ENCODE peak calls at places on chromosomes 3 and 15, in five cellular contexts. M, Y, T, U and X are unnamed samples.
A peak's percentile ranks its signal among the peaks of the same experiment; 100 is the strongest.

GRCh38 chr3:29440321-29441019 is 159.6 kb downstream of the RBMS3 start:
- DNase-seq in U (peak; percentile 39), Y (peak; percentile 11), M (no peak), T (peak; percentile 44), X (no peak)

GRCh38 chr3:23271876-23272741 is 69.0 kb downstream of the UBE2E2 start:
- DNase-seq in T (no peak), U (no peak), Y (no peak), M (no peak), X (no peak)

GRCh38 chr15:83110361-83110760 is 2.9 kb downstream of the TM6SF1 start:
- DNase-seq in Y (no peak), M (no peak), T (no peak), U (no peak), X (no peak)

GRCh38 chr3:116757310-116757709 is 47.7 kb downstream of the TUSC7 start:
- DNase-seq in T (no peak), M (no peak), U (no peak), Y (no peak), X (no peak)

GRCh38 chr3:136621628-136622027 is 130.6 kb downstream of the STAG1 start:
- DNase-seq in T (peak; percentile 22), U (no peak), Y (peak; percentile 26), M (peak; percentile 16), X (peak; percentile 13)

GRCh38 chr15:99409097-99409473 is 156.7 kb upstream of the MEF2A start:
- DNase-seq in U (peak; percentile 69), Y (peak; percentile 60), T (peak; percentile 29), M (peak; percentile 37), X (no peak)

GRCh38 chr15:73994912-73995622 is 551 bp downstream of the PML start:
- DNase-seq in Y (no peak), U (peak; percentile 49), M (no peak), T (no peak), X (no peak)

GRCh38 chr3:192850501-192850981 is 67.1 kb downstream of the MB21D2 start:
- DNase-seq in M (peak; percentile 82), Y (peak; percentile 24), U (no peak), T (peak; percentile 86), X (peak; percentile 52)

GRCh38 chr3:89353465-89353864 is 246.0 kb downstream of the EPHA3 start:
- DNase-seq in M (no peak), U (no peak), T (peak; percentile 35), Y (peak; percentile 43), X (peak; percentile 55)

GRCh38 chr3:145094355-145094941 is 1066.5 kb downstream of the PLOD2 start:
- DNase-seq in Y (no peak), T (peak; percentile 70), U (no peak), M (peak; percentile 92), X (peak; percentile 28)

GRCh38 chr15:65791335-65792129 is 561 bp downstream of the DENND4A start:
- DNase-seq in T (peak; percentile 35), M (peak; percentile 25), U (peak; percentile 70), Y (peak; percentile 32), X (no peak)

GRCh38 chr3:177713921-177714900 is 516.9 kb upstream of the TBL1XR1 start:
- DNase-seq in M (no peak), Y (no peak), U (no peak), T (no peak), X (no peak)

GRCh38 chr3:169760479-169760878 is 4.4 kb downstream of the TERC start:
- DNase-seq in M (peak; percentile 80), U (no peak), Y (no peak), T (peak; percentile 26), X (no peak)

GRCh38 chr3:54443572-54444161 is 321.3 kb downstream of the CACNA2D3 start:
- DNase-seq in M (no peak), T (peak; percentile 10), U (peak; percentile 72), Y (no peak), X (no peak)

GRCh38 chr3:98185180-98185579 is 18.7 kb downstream of the OR5H15 start:
- DNase-seq in T (no peak), Y (no peak), U (no peak), M (no peak), X (no peak)

DNA sequence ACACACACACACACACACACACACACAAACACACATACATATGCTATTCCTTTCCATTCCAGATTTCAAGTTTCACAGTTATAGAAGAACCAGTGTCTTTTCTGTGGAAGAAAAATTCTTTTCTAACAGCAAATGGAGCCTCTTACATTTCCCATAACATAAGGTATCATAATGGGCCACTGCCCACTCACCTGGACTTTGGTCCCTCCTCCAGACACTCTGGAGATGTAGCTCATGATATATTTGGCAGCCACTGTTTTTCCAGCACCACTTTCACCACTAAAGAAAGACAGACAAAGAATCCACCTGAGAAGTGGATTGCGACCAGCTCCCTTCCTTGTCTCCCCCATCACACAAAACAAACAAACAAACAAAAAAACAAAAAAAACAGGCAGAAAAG is 29.8 kb downstream of the LDHAL6B start:
- DNase-seq in U (no peak), M (no peak), Y (no peak), T (no peak), X (no peak)
- H3K4me3 ChIP-seq in U (no peak overlapping the region), M (no peak overlapping the region), Y (no peak overlapping the region), T (no peak overlapping the region), X (no peak overlapping the region)

GRCh38 chr3:188914556-188914955 is 257.2 kb upstream of the TPRG1 start:
- DNase-seq in T (peak; percentile 95), U (no peak), Y (no peak), M (peak; percentile 36), X (no peak)

GRCh38 chr3:188913084-188913483 is 258.7 kb upstream of the TPRG1 start:
- DNase-seq in Y (no peak), U (no peak), T (no peak), M (no peak), X (no peak)

GRCh38 chr3:188916934-188917391 is 254.8 kb upstream of the TPRG1 start:
- DNase-seq in M (no peak), Y (no peak), U (no peak), T (no peak), X (no peak)

GRCh38 chr3:188918086-188918485 is 253.7 kb upstream of the TPRG1 start:
- DNase-seq in Y (no peak), M (no peak), U (no peak), T (peak; percentile 36), X (no peak)

GRCh38 chr3:188915137-188915536 is 256.6 kb upstream of the TPRG1 start:
- DNase-seq in Y (no peak), M (no peak), U (no peak), T (peak; percentile 60), X (no peak)
- H3K4me3 ChIP-seq in Y (no peak overlapping the region), M (no peak overlapping the region), U (no peak overlapping the region), T (no peak overlapping the region), X (no peak overlapping the region)

DNA sequence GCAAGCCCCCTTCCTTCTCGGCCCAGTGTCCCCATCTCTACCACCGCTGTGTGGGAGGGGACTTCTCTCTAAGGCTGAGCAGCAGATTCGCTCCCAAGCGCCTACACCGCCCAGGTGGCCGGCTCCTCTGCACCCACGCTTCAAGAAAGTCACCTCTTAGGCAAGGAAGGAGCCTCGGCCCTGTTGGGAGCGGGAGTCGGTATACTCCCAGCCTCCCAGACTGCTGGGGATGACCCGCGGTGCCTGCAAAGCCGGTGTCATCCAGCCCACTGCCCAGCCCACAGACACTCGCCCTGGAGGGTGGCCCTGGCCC is 527 bp downstream of the CHRNB4 start:
- DNase-seq in M (no peak), Y (no peak), T (no peak), U (no peak), X (no peak)
- H3K4me3 ChIP-seq in M (peak overlapping the region; percentile 46), Y (peak overlapping the region; percentile 46), T (peak overlapping the region; percentile 51), U (peak overlapping the region; percentile 30), X (peak overlapping the region; percentile 48)

GRCh38 chr15:40928975-40929729 is at the start of gene DLL4:
- DNase-seq in T (peak; percentile 27), U (peak; percentile 55), Y (peak; percentile 72), M (peak; percentile 40), X (no peak)

GRCh38 chr15:40931300-40932142 is 2.4 kb downstream of the DLL4 start:
- DNase-seq in Y (no peak), T (no peak), M (no peak), U (no peak), X (no peak)

GRCh38 chr15:40929730-40930429 is 740 bp downstream of the DLL4 start:
- DNase-seq in M (peak; percentile 35), U (peak; percentile 39), T (peak; percentile 53), Y (no peak), X (no peak)

GRCh38 chr15:40932146-40932545 is 3.0 kb downstream of the DLL4 start:
- DNase-seq in U (no peak), Y (no peak), M (no peak), T (no peak), X (no peak)

DNA sequence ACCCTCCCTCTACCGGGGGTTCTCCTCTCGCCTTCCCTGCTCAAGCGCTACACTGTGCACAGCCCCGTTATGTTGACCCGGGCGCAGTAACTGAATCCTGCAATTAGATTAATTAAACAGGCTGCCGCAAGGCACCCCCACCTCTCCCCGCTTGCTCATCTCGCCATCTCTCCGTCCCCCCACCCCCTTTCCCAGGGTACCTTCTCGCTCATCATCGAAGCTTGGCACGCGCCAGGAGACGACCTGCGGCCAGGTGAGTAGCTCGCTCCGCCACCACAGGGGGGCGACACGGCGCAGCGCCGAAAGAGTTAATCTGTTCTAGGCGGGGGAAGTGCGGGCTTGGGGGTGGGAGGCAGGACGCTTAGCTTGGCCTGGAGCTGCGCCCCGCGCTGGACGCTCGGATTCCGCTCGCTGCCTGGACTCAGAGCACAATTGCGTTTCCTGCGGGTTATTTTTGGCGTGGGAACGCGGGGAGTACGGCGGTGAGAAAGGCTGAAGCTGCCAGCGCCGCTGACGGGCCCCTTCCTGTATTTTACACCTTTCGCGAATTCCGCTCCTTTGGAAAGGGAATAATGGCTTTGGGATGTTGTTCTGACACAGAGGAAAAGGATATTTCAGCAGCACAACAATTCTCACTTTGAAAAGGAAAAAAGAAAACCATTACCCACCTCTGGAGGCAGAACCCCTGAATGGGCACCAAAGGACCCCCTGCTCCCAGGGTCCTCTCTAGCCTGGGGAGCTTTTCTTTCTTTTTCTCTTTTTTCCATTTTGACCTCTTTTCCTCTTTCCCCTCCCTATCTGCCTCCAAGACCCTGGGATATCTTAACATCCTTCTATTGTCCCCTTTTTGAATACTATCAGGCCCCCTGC is 1.5 kb downstream of the DLL4 start:
- DNase-seq in U (no peak), Y (no peak), T (peak; percentile 16), M (no peak), X (no peak)
- H3K4me3 ChIP-seq in U (peak overlapping the region; percentile 33), Y (peak overlapping the region; percentile 77), T (no peak overlapping the region), M (peak overlapping the region; percentile 39), X (peak overlapping the region; percentile 43)

DNA sequence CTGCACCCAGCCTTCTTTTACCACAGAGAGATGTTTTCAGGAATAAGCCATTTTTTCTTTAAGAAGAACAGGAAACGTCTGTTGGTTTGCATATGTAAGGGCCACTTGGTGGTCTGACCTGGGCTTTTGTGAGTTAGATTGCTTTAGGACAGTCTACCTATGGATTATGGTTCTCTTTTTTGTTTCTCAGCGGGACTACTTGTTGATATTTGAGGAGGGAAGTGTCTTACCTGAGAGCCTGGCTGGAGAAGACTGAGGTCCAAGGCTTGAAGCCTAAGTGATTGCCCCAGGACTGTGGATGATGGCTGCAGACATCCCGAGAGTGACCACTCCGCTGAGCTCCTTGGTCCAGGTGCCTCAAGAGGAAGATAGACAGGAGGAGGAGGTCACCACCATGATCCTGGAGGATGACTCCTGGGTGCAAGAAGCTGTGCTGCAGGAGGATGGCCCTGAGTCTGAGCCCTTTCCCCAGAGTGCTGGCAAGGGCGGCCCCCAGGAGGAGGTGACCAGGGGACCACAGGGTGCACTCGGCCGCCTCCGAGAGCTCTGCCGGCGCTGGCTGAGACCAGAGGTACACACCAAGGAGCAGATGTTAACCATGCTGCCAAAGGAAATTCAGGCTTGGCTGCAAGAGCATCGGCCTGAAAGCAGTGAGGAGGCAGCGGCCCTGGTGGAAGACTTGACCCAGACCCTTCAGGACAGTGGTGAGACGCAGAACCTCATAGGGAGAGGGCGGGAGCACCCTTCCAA is 3.0 kb downstream of the ZSCAN2 start:
- DNase-seq in T (no peak), U (no peak), Y (no peak), M (no peak), X (no peak)
- H3K4me3 ChIP-seq in T (no peak overlapping the region), U (no peak overlapping the region), Y (no peak overlapping the region), M (no peak overlapping the region), X (no peak overlapping the region)

GRCh38 chr3:58584690-58585004 is 7.5 kb upstream of the FAM107A start:
- DNase-seq in Y (no peak), T (no peak), U (no peak), M (no peak), X (no peak)
- H3K4me3 ChIP-seq in Y (peak overlapping the region; percentile 73), T (peak overlapping the region; percentile 65), U (peak overlapping the region; percentile 32), M (peak overlapping the region; percentile 63), X (peak overlapping the region; percentile 60)